ENCODE peak calls at places on chromosomes 13 and 19, in four cellular contexts. S is ovary, G is fibroblast of villous mesenchyme, V is fibroblast of lung. L is an unnamed sample.

GRCh38 chr13:21486322-21486721 is 27.2 kb upstream of the ZDHHC20 start:
- DNase-seq in S (no peak), G (no peak), V (no peak), L (no peak)

GRCh38 chr19:10111405-10111811 is at the start of gene P2RY11:
- DNase-seq in S (no peak), G (no peak), V (no peak), L (peak)

GRCh38 chr13:73989244-73989843 is 144.9 kb downstream of the KLF12 start:
- DNase-seq in S (no peak), G (no peak), V (no peak), L (no peak)

GRCh38 chr19:16330368-16330801 is 5.8 kb downstream of the KLF2 start:
- DNase-seq in S (peak), G (peak), V (peak), L (no peak)

GRCh38 chr13:30766957-30767603 is 31.7 kb downstream of the ALOX5AP start:
- DNase-seq in S (no peak), G (no peak), V (no peak), L (no peak)

GRCh38 chr13:74966814-74967213 is 515.2 kb downstream of the TBC1D4 start:
- DNase-seq in S (no peak), G (peak), V (peak), L (no peak)

GRCh38 chr19:47447470-47448359 is 24.0 kb downstream of the SLC8A2 start:
- DNase-seq in S (no peak), G (peak), V (peak), L (no peak)

GRCh38 chr19:41811036-41811435 is 14.6 kb downstream of the CEACAM3 start:
- DNase-seq in S (no peak), G (no peak), V (no peak), L (no peak)

GRCh38 chr19:16051254-16052025 is 24.9 kb upstream of the TPM4 start:
- DNase-seq in S (no peak), G (peak), V (peak), L (no peak)

GRCh38 chr19:49132974-49133609 is 13.7 kb downstream of the PPFIA3 start:
- DNase-seq in S (peak), G (no peak), V (no peak), L (no peak)

GRCh38 chr13:63381078-63381859 is 1965.6 kb upstream of the PCDH20 start:
- DNase-seq in S (no peak), G (no peak), V (no peak), L (no peak)

GRCh38 chr13:21673592-21674270 is 2.9 kb downstream of the FGF9 start:
- DNase-seq in S (no peak), G (peak), V (peak), L (peak)

GRCh38 chr13:39266426-39266825 is 228.2 kb downstream of the NHLRC3 start:
- DNase-seq in S (no peak), G (no peak), V (no peak), L (no peak)

GRCh38 chr19:48405850-48406249 is 12.4 kb downstream of the GRIN2D start:
- DNase-seq in S (no peak), G (no peak), V (no peak), L (no peak)

GRCh38 chr19:3338541-3339181 is 27.7 kb upstream of the NFIC start:
- DNase-seq in S (no peak), G (no peak), V (no peak), L (no peak)

GRCh38 chr19:1789282-1790020 is 22.6 kb downstream of the ATP8B3 start:
- DNase-seq in S (no peak), G (no peak), V (no peak), L (no peak)

GRCh38 chr19:48735031-48735615 is 5.3 kb downstream of the RASIP1 start:
- DNase-seq in S (no peak), G (no peak), V (no peak), L (peak)

GRCh38 chr19:38691938-38692457 is 44.5 kb downstream of the ACTN4 start:
- DNase-seq in S (no peak), G (peak), V (peak), L (no peak)

GRCh38 chr19:18057557-18057956 is 29.2 kb downstream of the IL12RB1 start:
- DNase-seq in S (no peak), G (peak), V (peak), L (no peak)

DNA sequence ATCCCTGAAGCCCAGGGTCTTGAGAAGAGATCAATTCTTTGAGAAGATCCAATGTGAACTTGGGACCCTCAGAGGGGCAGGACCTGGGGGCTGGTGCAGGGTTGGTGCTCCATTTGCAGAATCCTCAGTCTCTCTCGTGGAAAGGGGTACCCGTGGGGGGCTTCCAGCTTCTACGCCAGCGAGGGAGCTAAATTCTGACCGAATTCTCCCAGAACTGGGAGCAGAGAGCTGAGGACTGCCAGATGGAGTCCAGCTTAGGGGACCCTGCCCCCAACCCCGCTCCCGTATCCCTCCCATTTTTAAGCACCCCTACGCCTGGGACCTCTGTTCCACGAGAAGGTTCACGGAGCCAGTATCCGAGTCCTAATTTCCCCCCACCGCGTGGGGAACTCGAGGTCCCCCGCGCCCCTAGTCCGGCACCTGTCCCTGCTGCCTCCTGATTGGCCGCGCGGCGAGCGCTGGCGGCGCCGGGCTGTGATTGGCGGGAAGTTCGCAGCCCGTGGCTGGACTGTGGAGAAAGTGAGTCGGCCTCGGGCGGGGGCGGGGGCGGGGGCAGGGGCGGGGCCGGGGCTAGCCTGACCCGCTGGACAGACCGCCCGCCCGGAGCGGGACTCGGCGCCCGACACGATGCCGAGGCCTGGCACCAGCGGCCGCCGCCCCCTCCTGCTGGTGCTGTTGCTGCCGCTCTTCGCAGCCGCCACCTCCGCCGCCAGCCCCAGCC is 4.4 kb upstream of the LTBP4 start:
- DNase-seq in S (peak), G (peak), V (peak), L (no peak)
- TF ChIP-seq CTCF in S (no peak), G (no peak), V (no peak), L (no peak)

GRCh38 chr13:106372199-106373160 is 163.0 kb downstream of the EFNB2 start:
- DNase-seq in S (no peak), G (peak), V (peak), L (no peak)
- TF ChIP-seq CTCF in S (no peak), G (no peak), V (no peak), L (no peak)

DNA sequence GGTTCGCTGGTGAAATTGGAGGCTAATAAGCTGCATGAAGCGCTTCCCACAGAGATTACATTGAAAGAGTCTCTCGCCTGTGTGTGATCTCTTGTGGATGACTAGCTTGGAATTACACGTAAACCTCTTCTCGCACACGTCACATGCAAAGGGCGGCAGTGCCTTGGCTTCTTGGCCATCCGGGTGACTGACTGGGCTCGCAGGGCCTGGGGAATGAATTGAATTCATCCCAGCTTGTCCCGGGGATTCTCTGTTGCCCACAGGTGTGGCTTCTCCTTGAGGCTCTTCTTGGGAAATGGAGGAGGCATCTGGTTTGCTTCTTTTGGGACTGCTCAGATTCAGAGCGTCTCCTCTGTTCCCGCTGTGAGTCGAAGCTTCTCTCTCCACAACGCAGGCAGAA is 19.8 kb downstream of the ZSCAN5C start:
- DNase-seq in S (no peak), G (no peak), V (no peak), L (no peak)
- TF ChIP-seq CTCF in S (no peak), G (no peak), V (no peak), L (no peak)

GRCh38 chr19:7926021-7926726 is at the start of gene CTXN1:
- DNase-seq in S (peak), G (peak), V (peak), L (peak)

GRCh38 chr19:7924651-7925170 is 1.2 kb downstream of the CTXN1 start:
- DNase-seq in S (no peak), G (no peak), V (no peak), L (no peak)

GRCh38 chr19:7926727-7927604 is 1.0 kb upstream of the CTXN1 start:
- DNase-seq in S (peak), G (no peak), V (no peak), L (no peak)

GRCh38 chr19:7924241-7924640 is 1.7 kb downstream of the CTXN1 start:
- DNase-seq in S (no peak), G (no peak), V (no peak), L (no peak)

GRCh38 chr19:7925171-7925837 is 631 bp downstream of the CTXN1 start:
- DNase-seq in S (peak), G (peak), V (peak), L (peak)
- TF ChIP-seq CTCF in S (peak), G (peak), V (peak), L (peak)

DNA sequence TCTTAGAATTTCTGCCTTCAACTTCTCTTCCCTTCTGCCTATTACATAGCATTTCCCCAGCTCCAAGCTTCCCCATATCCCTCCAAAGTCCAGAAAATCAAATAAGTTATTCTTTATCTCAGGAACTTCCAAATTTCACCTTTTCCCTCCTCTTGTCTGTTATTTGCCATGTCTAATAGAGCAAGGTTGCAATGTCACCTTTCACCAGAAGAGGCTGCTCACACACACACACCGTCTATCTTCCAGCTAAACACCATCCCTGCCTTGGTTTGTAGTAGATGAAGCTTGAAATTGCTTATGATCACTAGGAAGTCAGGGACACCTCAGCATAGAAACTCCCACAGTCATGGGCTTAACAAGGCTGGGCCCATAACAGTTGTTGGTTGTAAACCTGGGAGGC is 48.4 kb downstream of the ZNRF4 start:
- DNase-seq in S (no peak), G (no peak), V (no peak), L (no peak)
- TF ChIP-seq CTCF in S (no peak), G (no peak), V (no peak), L (no peak)

GRCh38 chr13:50376895-50377575 is 361.8 kb downstream of the KCNRG start:
- DNase-seq in S (no peak), G (no peak), V (no peak), L (no peak)
- TF ChIP-seq CTCF in S (no peak), G (no peak), V (no peak), L (peak)

DNA sequence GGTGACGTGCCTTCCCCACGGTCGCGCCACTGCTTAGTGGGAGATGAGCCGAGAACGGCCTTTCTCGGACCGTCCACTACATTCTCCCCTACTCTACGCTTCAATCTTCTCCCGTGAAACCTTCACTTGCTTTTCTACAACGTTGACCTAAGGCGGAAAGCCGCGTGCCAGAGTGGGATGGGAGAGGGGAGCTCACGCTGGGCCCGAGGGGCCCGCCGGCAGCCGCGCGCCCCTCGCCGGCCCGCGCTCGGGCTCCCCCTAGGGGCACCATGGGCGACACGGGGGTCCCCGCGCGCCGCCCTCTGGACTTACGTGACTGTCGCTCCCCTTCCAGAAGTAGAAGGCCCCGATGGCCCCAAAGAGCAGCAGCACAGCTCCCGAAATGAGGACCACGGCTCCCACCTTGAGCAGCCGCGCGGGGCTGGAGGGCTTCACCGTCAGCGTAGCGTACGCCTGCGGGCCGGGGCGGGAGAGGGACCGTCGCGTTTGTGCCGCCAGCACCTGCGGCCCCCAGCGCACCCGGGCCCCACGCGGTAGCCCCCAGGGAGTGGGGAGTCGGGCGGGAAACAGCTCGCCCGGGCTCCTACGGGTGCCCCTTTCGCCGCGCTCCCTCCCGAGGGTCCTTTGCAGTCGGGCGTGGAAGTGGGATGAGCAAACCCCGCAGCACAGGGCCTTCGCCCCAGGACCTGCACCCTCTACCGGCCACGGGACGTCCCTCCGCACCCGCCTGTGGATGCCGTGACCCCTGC is 727 bp downstream of the CNMD start:
- DNase-seq in S (no peak), G (peak), V (no peak), L (peak)
- TF ChIP-seq CTCF in S (no peak), G (peak), V (peak), L (no peak)

GRCh38 chr13:52862358-52863206 is 14.1 kb upstream of the PCDH8 start:
- DNase-seq in S (no peak), G (no peak), V (no peak), L (no peak)
- TF ChIP-seq CTCF in S (no peak), G (peak), V (no peak), L (peak)